ENCODE peak calls at places on chromosomes 11 and 22, in eight cellular contexts. X is AG04450, N is coronary artery, R is GM23248, K is stomach, V is esophagus squamous epithelium, D is psoas muscle, S is breast epithelium. Q is an unnamed sample.
A peak's percentile ranks its signal among the peaks of the same experiment; 100 is the strongest.

GRCh38 chr11:92811341-92811740 is 158.1 kb upstream of the MTNR1B start:
- DNase-seq in K (no peak), V (no peak), R (peak; percentile 27), X (no peak), S (no peak), N (no peak), D (no peak), Q (no peak)

GRCh38 chr22:20002098-20002497 is 14.5 kb downstream of the ARVCF start:
- DNase-seq in D (peak; percentile 6), X (no peak), N (no peak), S (no peak), V (no peak), K (no peak), R (no peak), Q (no peak)

GRCh38 chr22:25057013-25057881 is 104.7 kb downstream of the KIAA1671 start:
- DNase-seq in R (peak; percentile 52), X (no peak), S (peak; percentile 44), N (no peak), K (peak; percentile 78), D (peak; percentile 55), V (no peak), Q (peak; percentile 72)

GRCh38 chr11:112564228-112564955 is 303.7 kb upstream of the PLET1 start:
- DNase-seq in V (no peak), D (no peak), N (no peak), K (no peak), S (peak; percentile 35), R (peak; percentile 49), X (peak; percentile 53), Q (no peak)

GRCh38 chr22:49910229-49911155 is 7.7 kb downstream of the ALG12 start:
- DNase-seq in S (no peak), N (no peak), R (no peak), K (no peak), X (no peak), D (no peak), V (no peak), Q (no peak)

GRCh38 chr11:32015435-32015834 is 75.4 kb upstream of the RCN1 start:
- DNase-seq in R (no peak), X (no peak), S (no peak), K (no peak), N (no peak), V (no peak), D (no peak), Q (no peak)

GRCh38 chr11:79546366-79546765 is 105.5 kb upstream of the TENM4 start:
- DNase-seq in S (no peak), R (no peak), N (no peak), X (no peak), K (no peak), V (no peak), D (no peak), Q (no peak)

GRCh38 chr11:126185200-126186030 is 26.0 kb downstream of the RPUSD4 start:
- DNase-seq in N (no peak), X (no peak), K (no peak), S (no peak), V (no peak), D (no peak), R (no peak), Q (no peak)

GRCh38 chr11:115201121-115201792 is 303.0 kb downstream of the CADM1 start:
- DNase-seq in K (no peak), R (peak; percentile 87), N (no peak), V (no peak), X (peak; percentile 63), S (no peak), D (no peak), Q (no peak)

GRCh38 chr11:100872951-100873350 is 185.9 kb downstream of the ARHGAP42 start:
- DNase-seq in D (no peak), V (no peak), R (peak; percentile 12), S (no peak), N (no peak), K (no peak), X (no peak), Q (no peak)

GRCh38 chr22:44666207-44666585 is 35.8 kb upstream of the PRR5 start:
- DNase-seq in V (no peak), N (no peak), X (no peak), S (no peak), D (no peak), R (no peak), K (no peak), Q (no peak)
- H3K27ac ChIP-seq in V (no peak overlapping the region), N (no peak overlapping the region), X (no peak overlapping the region), S (no peak overlapping the region), D (no peak overlapping the region), R (no peak overlapping the region), K (no peak overlapping the region), Q (no peak overlapping the region)

GRCh38 chr11:35290876-35291275 is 128.5 kb downstream of the SLC1A2 start:
- DNase-seq in K (no peak), S (no peak), N (no peak), X (no peak), V (no peak), D (no peak), R (no peak), Q (no peak)
- H3K27ac ChIP-seq in K (no peak overlapping the region), S (no peak overlapping the region), N (no peak overlapping the region), X (no peak overlapping the region), V (no peak overlapping the region), D (no peak overlapping the region), R (no peak overlapping the region), Q (no peak overlapping the region)

GRCh38 chr11:14614223-14614622 is 29.4 kb upstream of the PDE3B start:
- DNase-seq in S (no peak), V (no peak), N (no peak), D (no peak), R (no peak), K (no peak), X (no peak), Q (no peak)

GRCh38 chr11:14607713-14608112 is 35.9 kb upstream of the PDE3B start:
- DNase-seq in N (no peak), X (no peak), S (no peak), V (no peak), D (no peak), R (no peak), K (no peak), Q (no peak)

GRCh38 chr11:14612624-14613023 is 31.0 kb upstream of the PDE3B start:
- DNase-seq in N (no peak), S (no peak), V (no peak), X (no peak), D (no peak), K (no peak), R (no peak), Q (no peak)

GRCh38 chr11:14609902-14610301 is 33.7 kb upstream of the PDE3B start:
- DNase-seq in V (no peak), R (no peak), N (no peak), D (no peak), X (no peak), S (no peak), K (no peak), Q (no peak)

GRCh38 chr11:14611939-14612338 is 31.7 kb upstream of the PDE3B start:
- DNase-seq in K (no peak), S (no peak), R (no peak), X (no peak), N (no peak), V (no peak), D (no peak), Q (no peak)
- H3K27ac ChIP-seq in K (no peak overlapping the region), S (no peak overlapping the region), R (no peak overlapping the region), X (no peak overlapping the region), N (no peak overlapping the region), V (no peak overlapping the region), D (no peak overlapping the region), Q (peak overlapping the region; percentile 12)

GRCh38 chr11:35800970-35801953 is 138.7 kb downstream of the TRIM44 start:
- DNase-seq in K (no peak), R (no peak), S (no peak), N (no peak), V (no peak), D (no peak), X (no peak), Q (no peak)

GRCh38 chr11:35803115-35803514 is 140.5 kb downstream of the TRIM44 start:
- DNase-seq in N (no peak), R (no peak), S (no peak), K (no peak), D (no peak), V (no peak), X (no peak), Q (no peak)

GRCh38 chr11:35804446-35805040 is 139.3 kb upstream of the LDLRAD3 start:
- DNase-seq in X (no peak), R (no peak), V (no peak), S (no peak), K (no peak), N (no peak), D (no peak), Q (no peak)

GRCh38 chr11:35802672-35803071 is 140.1 kb downstream of the TRIM44 start:
- DNase-seq in N (no peak), D (no peak), K (no peak), V (no peak), R (no peak), S (no peak), X (no peak), Q (no peak)

DNA sequence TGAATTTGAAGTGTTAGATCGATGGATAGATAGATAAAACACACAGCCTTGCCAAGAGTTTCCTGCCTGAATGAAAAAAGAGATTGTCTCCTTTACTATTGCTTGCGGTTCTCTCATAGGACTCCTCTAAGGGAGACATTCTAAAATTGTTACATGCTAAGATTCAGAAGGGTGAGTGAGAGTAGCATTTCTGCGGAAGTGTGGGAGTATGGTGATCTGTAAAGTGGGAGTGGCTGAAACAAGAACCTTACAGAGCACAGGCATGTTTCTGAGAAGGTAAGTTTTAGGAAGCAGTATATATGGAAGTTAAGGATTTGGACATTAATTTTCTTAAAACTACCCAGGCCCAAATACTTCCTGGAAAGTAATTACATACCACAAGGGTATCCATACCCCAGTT is 139.6 kb downstream of the TRIM44 start:
- DNase-seq in N (no peak), X (no peak), S (no peak), K (no peak), V (no peak), R (no peak), D (no peak), Q (no peak)
- H3K27ac ChIP-seq in N (no peak overlapping the region), X (no peak overlapping the region), S (peak overlapping the region; percentile 66), K (no peak overlapping the region), V (peak overlapping the region; percentile 54), R (no peak overlapping the region), D (no peak overlapping the region), Q (no peak overlapping the region)

GRCh38 chr11:59264736-59265135 is 52.0 kb upstream of the MPEG1 start:
- DNase-seq in R (no peak), S (no peak), X (no peak), K (no peak), D (no peak), V (no peak), N (no peak), Q (no peak)

GRCh38 chr11:59265735-59266134 is 53.0 kb upstream of the MPEG1 start:
- DNase-seq in K (no peak), D (no peak), X (no peak), N (no peak), S (no peak), V (no peak), R (no peak), Q (no peak)

GRCh38 chr11:59262419-59262818 is 49.7 kb upstream of the MPEG1 start:
- DNase-seq in K (no peak), D (no peak), X (no peak), N (no peak), S (no peak), R (no peak), V (no peak), Q (no peak)

GRCh38 chr11:59261150-59261549 is 48.4 kb upstream of the MPEG1 start:
- DNase-seq in K (no peak), V (no peak), D (no peak), N (no peak), S (no peak), X (no peak), R (no peak), Q (no peak)

GRCh38 chr11:59263225-59263894 is 50.6 kb upstream of the MPEG1 start:
- DNase-seq in N (no peak), V (no peak), D (no peak), X (no peak), R (no peak), K (peak; percentile 63), S (no peak), Q (no peak)
- H3K27ac ChIP-seq in N (no peak overlapping the region), V (no peak overlapping the region), D (no peak overlapping the region), X (no peak overlapping the region), R (no peak overlapping the region), K (no peak overlapping the region), S (no peak overlapping the region), Q (no peak overlapping the region)

Q was measured in CD8-positive, alpha-beta T cell.